ENCODE peak calls at places on chromosomes 11 and 22, in four cellular contexts. One of them, this sample, is unnamed. For H3K9me3, H3K27me3 and H3K4me1, the result is how much of the 10 kb centered on the place peaks cover.

GRCh38 chr11:66883021-66883968 is 26.4 kb downstream of the LRFN4 start:
- DNase-seq in A673: peak
- DNase-seq in H9: peak
- DNase-seq in IMR-90: peak
- DNase-seq in this sample: peak

GRCh38 chr22:24225951-24226350 is 18.9 kb downstream of the GGT5 start:
- DNase-seq in A673: no peak
- DNase-seq in IMR-90: no peak
- DNase-seq in H9: no peak
- DNase-seq in this sample: no peak

GRCh38 chr22:37472418-37473006 is 13.7 kb downstream of the MFNG start:
- DNase-seq in A673: peak
- DNase-seq in IMR-90: peak
- DNase-seq in H9: peak
- DNase-seq in this sample: peak

GRCh38 chr22:46114518-46115387 is 35.6 kb upstream of the PPARA start:
- DNase-seq in H9: no peak
- DNase-seq in A673: no peak
- DNase-seq in IMR-90: no peak
- DNase-seq in this sample: no peak

GRCh38 chr11:59212744-59213573 is at the start of gene MPEG1:
- DNase-seq in H9: no peak
- DNase-seq in IMR-90: no peak
- DNase-seq in A673: no peak
- DNase-seq in this sample: no peak

GRCh38 chr11:12199231-12199948 is 89.0 kb downstream of the MICAL2 start:
- DNase-seq in A673: no peak
- DNase-seq in H9: no peak
- DNase-seq in IMR-90: no peak
- DNase-seq in this sample: no peak

GRCh38 chr11:88231894-88232482 is 56.7 kb upstream of the RAB38 start:
- DNase-seq in H9: no peak
- DNase-seq in A673: peak
- DNase-seq in IMR-90: peak
- DNase-seq in this sample: peak

GRCh38 chr11:67389477-67389876 is 2.3 kb upstream of the RAD9A start:
- DNase-seq in H9: peak
- DNase-seq in A673: no peak
- DNase-seq in IMR-90: no peak
- DNase-seq in this sample: peak

GRCh38 chr22:39117585-39118191 is 20.6 kb downstream of the APOBEC3H start:
- DNase-seq in A673: peak
- DNase-seq in H9: peak
- DNase-seq in IMR-90: peak
- DNase-seq in this sample: peak

GRCh38 chr22:47175761-47176359 is 413.4 kb downstream of the TBC1D22A start:
- DNase-seq in H9: no peak
- DNase-seq in A673: no peak
- DNase-seq in IMR-90: no peak
- DNase-seq in this sample: no peak

GRCh38 chr22:26585104-26585790 is 4.7 kb downstream of the TPST2 start:
- DNase-seq in A673: peak
- DNase-seq in H9: no peak
- DNase-seq in IMR-90: peak
- DNase-seq in this sample: peak

GRCh38 chr11:117835576-117835975 is 11.0 kb upstream of the FXYD2 start:
- DNase-seq in IMR-90: no peak
- DNase-seq in H9: peak
- DNase-seq in A673: no peak
- DNase-seq in this sample: no peak

GRCh38 chr11:69834251-69834650 is 15.0 kb upstream of the FGF3 start:
- DNase-seq in A673: no peak
- DNase-seq in IMR-90: no peak
- DNase-seq in H9: no peak
- DNase-seq in this sample: no peak

GRCh38 chr11:61477734-61478148 is 30.8 kb upstream of the LRRC10B start:
- DNase-seq in A673: peak
- DNase-seq in H9: peak
- DNase-seq in IMR-90: no peak
- DNase-seq in this sample: peak

GRCh38 chr11:94595061-94595460 is 27.9 kb downstream of the PIWIL4 start:
- DNase-seq in A673: no peak
- DNase-seq in H9: no peak
- DNase-seq in IMR-90: no peak
- DNase-seq in this sample: no peak

GRCh38 chr11:13486926-13487660 is 8.7 kb downstream of the PTH start:
- DNase-seq in IMR-90: no peak
- DNase-seq in A673: peak
- DNase-seq in H9: peak
- DNase-seq in this sample: peak

GRCh38 chr11:102831128-102831708 is 12.2 kb downstream of the MMP3 start:
- DNase-seq in A673: no peak
- DNase-seq in IMR-90: peak
- DNase-seq in H9: peak
- DNase-seq in this sample: peak

GRCh38 chr11:35321532-35322320 is 97.6 kb downstream of the SLC1A2 start:
- DNase-seq in A673: peak
- DNase-seq in H9: no peak
- DNase-seq in IMR-90: peak
- DNase-seq in this sample: peak

GRCh38 chr11:131592734-131593133 is 222.3 kb downstream of the NTM start:
- DNase-seq in H9: no peak
- DNase-seq in IMR-90: no peak
- DNase-seq in A673: no peak
- DNase-seq in this sample: no peak

GRCh38 chr22:20721409-20722218 is 52.3 kb upstream of the SERPIND1 start:
- DNase-seq in H9: no peak
- DNase-seq in A673: no peak
- DNase-seq in IMR-90: no peak
- DNase-seq in this sample: no peak

GRCh38 chr11:72430743-72431570 is 3.4 kb downstream of the CLPB start:
- DNase-seq in IMR-90: peak
- DNase-seq in H9: peak
- DNase-seq in A673: peak
- DNase-seq in this sample: peak

GRCh38 chr11:59265735-59266134 is 53.0 kb upstream of the MPEG1 start:
- DNase-seq in H9: no peak
- DNase-seq in IMR-90: no peak
- DNase-seq in A673: no peak
- DNase-seq in this sample: no peak

GRCh38 chr22:38788016-38788415 is 5.9 kb downstream of the DNAL4 start:
- DNase-seq in A673: no peak
- DNase-seq in H9: no peak
- DNase-seq in IMR-90: peak
- DNase-seq in this sample: peak

GRCh38 chr11:36763187-36763586 is 165.2 kb upstream of the RAG2 start:
- DNase-seq in A673: peak
- DNase-seq in H9: no peak
- DNase-seq in IMR-90: no peak
- DNase-seq in this sample: no peak

GRCh38 chr11:12832828-12833227 is 158.6 kb downstream of the TEAD1 start:
- DNase-seq in H9: no peak
- DNase-seq in IMR-90: no peak
- DNase-seq in A673: no peak
- DNase-seq in this sample: no peak

GRCh38 chr11:131073167-131073566 is 156.9 kb upstream of the SNX19 start:
- DNase-seq in H9: no peak
- DNase-seq in IMR-90: peak
- DNase-seq in A673: no peak
- DNase-seq in this sample: peak

GRCh38 chr11:134533511-134533910 is 121.5 kb upstream of the B3GAT1 start:
- DNase-seq in A673: no peak
- DNase-seq in H9: peak
- DNase-seq in IMR-90: no peak
- DNase-seq in this sample: no peak

GRCh38 chr11:4695442-4695841 is 2.2 kb downstream of the OR51E2 start:
- DNase-seq in A673: no peak
- DNase-seq in IMR-90: peak
- DNase-seq in H9: no peak
- DNase-seq in this sample: no peak

GRCh38 chr22:25750569-25751173 is 8.7 kb downstream of the MYO18B start:
- DNase-seq in IMR-90: no peak
- DNase-seq in H9: no peak
- DNase-seq in A673: no peak
- DNase-seq in this sample: no peak

GRCh38 chr11:44246726-44247125 is 63.2 kb downstream of the ALX4 start:
- DNase-seq in H9: no peak
- DNase-seq in A673: peak
- DNase-seq in IMR-90: no peak
- DNase-seq in this sample: peak

GRCh38 chr22:37187552-37187890 is 526 bp downstream of the C1QTNF6 start:
- DNase-seq in H9: no peak
- DNase-seq in IMR-90: peak
- DNase-seq in A673: peak
- DNase-seq in this sample: peak

GRCh38 chr11:119422505-119423416 is at the start of gene THY1:
- DNase-seq in IMR-90: peak
- DNase-seq in H9: peak
- DNase-seq in A673: peak
- DNase-seq in this sample: peak

GRCh38 chr11:33885338-33886005 is 6.4 kb downstream of the LMO2 start:
- DNase-seq in IMR-90: no peak
- DNase-seq in A673: no peak
- DNase-seq in H9: no peak
- DNase-seq in this sample: no peak

GRCh38 chr11:97364047-97364446 is 974.2 kb downstream of the JRKL start:
- DNase-seq in H9: no peak
- DNase-seq in IMR-90: no peak
- DNase-seq in A673: peak
- DNase-seq in this sample: peak

GRCh38 chr22:49996532-49997220 is 15.9 kb downstream of the IL17REL start:
- DNase-seq in H9: no peak
- DNase-seq in A673: no peak
- DNase-seq in IMR-90: no peak
- DNase-seq in this sample: no peak

GRCh38 chr11:89498845-89499448 is 7.8 kb upstream of the NOX4 start:
- DNase-seq in H9: peak
- DNase-seq in A673: no peak
- DNase-seq in IMR-90: no peak
- DNase-seq in this sample: no peak

GRCh38 chr22:50189849-50190181 is 4.1 kb downstream of the TRABD start:
- DNase-seq in IMR-90: no peak
- DNase-seq in A673: no peak
- DNase-seq in H9: no peak
- DNase-seq in this sample: no peak

GRCh38 chr22:35435201-35435712 is 35.3 kb downstream of the MCM5 start:
- DNase-seq in A673: peak
- DNase-seq in H9: no peak
- DNase-seq in IMR-90: no peak
- DNase-seq in this sample: no peak

GRCh38 chr22:39362932-39363331 is 13.1 kb downstream of the SYNGR1 start:
- DNase-seq in IMR-90: no peak
- DNase-seq in H9: peak
- DNase-seq in A673: no peak
- DNase-seq in this sample: no peak

GRCh38 chr22:30159561-30160353 is 79.5 kb downstream of the HORMAD2 start:
- DNase-seq in H9: no peak
- DNase-seq in A673: peak
- DNase-seq in IMR-90: peak
- DNase-seq in this sample: peak

DNA sequence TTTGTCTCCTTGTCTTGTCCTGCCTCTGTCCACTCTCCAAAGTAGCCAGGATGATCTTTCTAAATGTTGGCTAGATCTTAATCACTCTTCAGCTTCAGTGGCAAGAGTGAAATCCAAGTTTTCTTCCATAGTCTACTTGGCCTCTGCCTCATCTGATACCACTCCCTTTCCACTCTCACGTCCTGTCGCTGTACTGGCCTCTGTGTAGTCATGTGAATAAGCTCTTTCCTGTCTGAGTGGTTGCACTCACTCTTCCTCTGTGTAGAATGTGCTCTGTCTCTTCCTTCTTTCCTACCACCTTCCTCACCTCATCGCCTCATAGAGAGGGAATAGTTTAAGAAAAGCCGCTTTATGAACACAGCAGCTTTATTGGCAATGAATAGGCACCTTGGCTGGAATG is 86.5 kb downstream of the WNT11 start:
- DNase-seq in IMR-90: no peak
- DNase-seq in H9: no peak
- DNase-seq in A673: no peak
- DNase-seq in this sample: no peak
- H3K9me3 ChIP-seq in IMR-90: under half
- H3K9me3 ChIP-seq in H9: under half
- H3K9me3 ChIP-seq in A673: under half
- H3K9me3 ChIP-seq in this sample: under half

GRCh38 chr22:28375761-28376534 is 303.7 kb downstream of the TTC28 start:
- DNase-seq in A673: peak
- DNase-seq in IMR-90: peak
- DNase-seq in H9: no peak
- DNase-seq in this sample: peak
- H3K27me3 ChIP-seq in A673: under half
- H3K27me3 ChIP-seq in IMR-90: under half
- H3K27me3 ChIP-seq in H9: under half
- H3K27me3 ChIP-seq in this sample: under half

DNA sequence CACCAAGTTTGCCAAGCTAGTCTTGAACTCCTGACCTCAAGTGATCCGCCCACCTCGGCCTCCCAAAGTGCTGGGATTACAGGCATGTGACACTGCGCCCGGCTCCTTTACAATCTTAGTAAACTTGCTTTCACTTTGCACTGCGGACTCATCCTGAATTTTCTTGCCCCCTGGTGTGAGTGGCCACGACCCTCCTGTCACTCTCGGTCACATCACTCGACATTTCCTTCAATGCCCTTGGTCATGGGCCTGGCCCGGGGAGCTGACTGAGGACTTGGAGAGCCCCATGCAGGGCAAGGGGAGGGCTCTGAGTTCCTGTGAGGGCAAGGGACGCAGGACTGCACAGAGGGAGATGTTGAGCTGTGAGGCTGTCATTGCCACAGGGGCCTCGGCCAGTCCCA is 21.4 kb downstream of the A4GALT start:
- DNase-seq in A673: no peak
- DNase-seq in H9: no peak
- DNase-seq in IMR-90: no peak
- DNase-seq in this sample: no peak
- H3K4me1 ChIP-seq in A673: under half
- H3K4me1 ChIP-seq in H9: under half
- H3K4me1 ChIP-seq in IMR-90: under half
- H3K4me1 ChIP-seq in this sample: under half

GRCh38 chr22:48892571-48893287 is 934.9 kb downstream of the BRD1 start:
- DNase-seq in H9: peak
- DNase-seq in IMR-90: no peak
- DNase-seq in A673: no peak
- DNase-seq in this sample: no peak
- H3K9me3 ChIP-seq in H9: under half
- H3K9me3 ChIP-seq in IMR-90: half or more
- H3K9me3 ChIP-seq in A673: under half
- H3K9me3 ChIP-seq in this sample: under half